ENCODE peak calls at places on chromosomes 5 and 9, in nine cellular contexts. A is kidney, N is lower lobe of right lung, Q is heart right ventricle, V is cardiac muscle cell, W is brain microvascular endothelial cell, G is heart left ventricle, H is prostate gland, P is transverse colon. X is an unnamed sample.

GRCh38 chr9:126880947-126881332 is 20.5 kb downstream of the ZBTB34 start:
- DNase-seq in Q (peak; percentile 16), A (no peak), G (no peak), W (no peak), V (no peak), H (no peak), P (no peak), N (no peak), X (no peak)

GRCh38 chr5:160438316-160439204 is 16.9 kb downstream of the PTTG1 start:
- DNase-seq in P (peak; percentile 63), H (peak; percentile 32), A (peak; percentile 67), Q (peak; percentile 58), G (no peak), W (peak; percentile 72), N (peak; percentile 50), V (peak; percentile 81), X (no peak)

GRCh38 chr5:95283022-95283615 is 1.8 kb downstream of the MCTP1 start:
- DNase-seq in A (no peak), N (no peak), W (no peak), P (no peak), V (no peak), Q (no peak), H (no peak), G (no peak), X (no peak)

GRCh38 chr5:55031492-55031891 is 7.4 kb downstream of the GZMK start:
- DNase-seq in Q (no peak), H (no peak), P (no peak), A (no peak), G (no peak), V (no peak), N (no peak), W (no peak), X (no peak)

GRCh38 chr9:80664327-80665210 is 1024.8 kb downstream of the TLE1 start:
- DNase-seq in N (no peak), P (no peak), A (no peak), H (no peak), Q (no peak), V (peak; percentile 2), W (no peak), G (no peak), X (no peak)

GRCh38 chr5:54663876-54664275 is 146.3 kb downstream of the SNX18 start:
- DNase-seq in W (peak; percentile 95), V (peak; percentile 92), Q (no peak), N (no peak), H (no peak), P (peak; percentile 22), G (no peak), A (no peak), X (no peak)

GRCh38 chr5:27592231-27592630 is 553.8 kb upstream of the CDH9 start:
- DNase-seq in N (no peak), V (peak; percentile 82), H (no peak), A (no peak), P (no peak), W (peak; percentile 71), Q (no peak), G (no peak), X (no peak)

GRCh38 chr9:131423171-131423581 is 29.3 kb downstream of the PRRC2B start:
- DNase-seq in V (peak; percentile 79), Q (peak; percentile 61), P (peak; percentile 59), W (peak; percentile 89), A (peak; percentile 93), G (no peak), N (peak; percentile 58), H (peak; percentile 62), X (no peak)

GRCh38 chr9:129165198-129165597 is 12.9 kb downstream of the IER5L start:
- DNase-seq in P (no peak), V (no peak), W (no peak), N (no peak), Q (no peak), A (no peak), G (no peak), H (no peak), X (no peak)

GRCh38 chr9:95947118-95947517 is 71.6 kb downstream of the ERCC6L2 start:
- DNase-seq in H (no peak), W (no peak), A (no peak), G (no peak), V (no peak), N (no peak), P (no peak), Q (no peak), X (no peak)

GRCh38 chr5:111635946-111636315 is 121.1 kb downstream of the NREP start:
- DNase-seq in N (no peak), A (no peak), Q (no peak), H (no peak), V (peak; percentile 67), G (no peak), W (no peak), P (no peak), X (no peak)

GRCh38 chr9:79382044-79382443 is 189.7 kb upstream of the TLE4 start:
- DNase-seq in V (no peak), N (no peak), H (no peak), P (no peak), A (no peak), Q (no peak), G (no peak), W (no peak), X (no peak)

GRCh38 chr9:109717342-109717741 is 62.7 kb upstream of the PALM2AKAP2 start:
- DNase-seq in A (no peak), P (no peak), W (no peak), V (no peak), H (no peak), G (no peak), N (no peak), Q (no peak), X (no peak)

GRCh38 chr5:40490464-40491083 is 189.1 kb upstream of the PTGER4 start:
- DNase-seq in Q (no peak), H (no peak), P (no peak), N (no peak), G (no peak), A (no peak), V (no peak), W (no peak), X (no peak)

GRCh38 chr9:136149853-136150252 is 31.2 kb upstream of the TMEM250 start:
- DNase-seq in G (peak; percentile 46), N (no peak), Q (no peak), A (peak; percentile 61), V (no peak), W (no peak), P (no peak), H (no peak), X (no peak)

GRCh38 chr9:79572891-79573696 is 1.3 kb downstream of the TLE4 start:
- DNase-seq in N (peak; percentile 78), V (peak; percentile 17), P (peak; percentile 53), W (no peak), Q (peak; percentile 47), H (peak; percentile 29), A (peak; percentile 88), G (peak; percentile 83), X (peak; percentile 84)

GRCh38 chr9:106964329-106964728 is 101.4 kb downstream of the ZNF462 start:
- DNase-seq in Q (no peak), P (no peak), G (no peak), N (no peak), V (no peak), H (no peak), W (no peak), A (no peak), X (no peak)

GRCh38 chr5:41924526-41924871 is 582 bp upstream of the FBXO4 start:
- DNase-seq in Q (peak; percentile 5), G (no peak), N (no peak), W (no peak), H (no peak), P (no peak), V (no peak), A (no peak), X (no peak)

DNA sequence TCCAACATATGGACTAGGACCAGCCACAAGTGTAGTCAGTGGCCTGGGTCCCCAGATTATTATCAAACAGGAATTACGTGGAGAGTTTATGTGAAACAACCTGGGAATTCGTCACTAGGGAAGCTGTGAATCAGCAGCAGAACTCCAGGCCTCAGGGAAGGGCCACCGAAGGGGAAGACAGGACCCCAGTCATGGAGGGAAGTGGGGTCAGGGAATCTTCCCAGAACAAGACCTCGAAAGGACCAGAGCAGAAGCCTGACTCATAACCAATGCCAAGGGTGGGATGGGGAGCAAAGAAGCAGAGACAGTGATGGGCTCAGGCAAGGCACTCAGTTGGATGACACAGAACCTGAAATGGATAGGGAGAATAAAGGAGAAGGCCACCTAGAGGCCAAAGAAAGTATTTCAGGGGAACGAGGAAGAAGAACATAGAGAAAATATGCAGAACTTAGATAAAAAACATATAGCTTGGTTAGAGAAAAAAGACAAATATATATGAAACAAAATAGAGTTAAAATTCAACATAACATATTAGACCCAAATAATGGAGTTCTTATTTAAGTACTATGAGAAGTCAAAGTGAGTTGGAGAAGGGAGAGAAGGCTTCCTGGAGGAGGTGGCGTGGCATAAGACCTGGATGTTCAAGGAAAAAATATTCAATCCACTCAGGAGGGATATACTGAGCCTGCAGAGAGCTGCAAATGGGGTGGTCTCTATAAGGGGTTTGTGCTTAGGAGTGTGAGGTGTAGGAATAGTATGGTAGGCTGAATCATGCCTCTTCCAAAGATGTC is 66.7 kb upstream of the CAST start:
- DNase-seq in G (no peak), H (no peak), V (peak; percentile 21), P (no peak), A (no peak), Q (no peak), W (no peak), N (no peak), X (no peak)
- TF ChIP-seq CTCF in G (no peak), H (peak; percentile 16), V (peak; percentile 36), P (peak; percentile 39), A (peak; percentile 33), Q (no peak), W (peak; percentile 57), N (peak; percentile 47), X (peak; percentile 44)

GRCh38 chr5:15520856-15521255 is 20.9 kb downstream of the FBXL7 start:
- DNase-seq in N (no peak), W (no peak), G (no peak), Q (no peak), P (no peak), V (no peak), H (no peak), A (no peak), X (no peak)
- H3K27ac ChIP-seq in N (no peak overlapping the region), W (no peak overlapping the region), G (no peak overlapping the region), Q (no peak overlapping the region), P (no peak overlapping the region), V (no peak overlapping the region), H (no peak overlapping the region), A (no peak overlapping the region), X (no peak overlapping the region)

DNA sequence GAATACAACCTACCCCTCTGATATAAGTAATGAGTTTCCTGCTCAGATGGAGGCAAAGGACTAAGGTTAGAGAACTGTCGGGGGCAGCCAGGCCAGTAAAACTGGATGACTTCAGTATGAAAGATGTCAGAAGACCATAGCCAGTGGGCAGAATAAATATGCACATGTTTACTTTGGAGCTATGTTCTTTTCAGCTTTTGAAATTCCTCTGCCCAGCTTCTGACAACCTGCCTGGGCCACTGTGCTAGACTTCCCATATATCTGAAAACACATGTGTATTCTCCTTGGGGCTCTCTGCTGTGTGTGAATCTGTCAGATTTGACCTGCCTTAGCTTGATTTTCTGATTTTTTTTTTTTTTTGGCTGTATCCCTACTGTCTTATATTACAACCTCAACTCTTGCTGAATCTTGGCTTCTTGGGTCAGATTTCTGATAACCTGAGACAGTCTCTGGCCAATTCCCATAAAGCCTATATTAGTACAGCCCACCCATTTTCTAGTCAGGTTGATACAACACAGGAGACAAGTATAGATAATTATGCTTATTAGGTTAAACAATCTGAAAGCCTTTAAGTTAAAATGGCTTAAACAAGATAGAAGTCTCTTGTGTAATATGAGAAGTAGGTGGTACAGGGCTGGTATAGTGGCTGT is 76.6 kb upstream of the PRLR start:
- DNase-seq in N (no peak), Q (no peak), H (no peak), V (no peak), G (no peak), W (no peak), A (no peak), P (no peak), X (no peak)
- TF ChIP-seq CTCF in N (no peak), Q (no peak), H (no peak), V (no peak), G (no peak), W (no peak), A (no peak), P (no peak), X (no peak)

GRCh38 chr5:157247267-157247666 is 18.7 kb upstream of the CYFIP2 start:
- DNase-seq in A (no peak), W (no peak), N (no peak), H (no peak), Q (no peak), P (no peak), G (no peak), V (no peak), X (no peak)
- H3K27ac ChIP-seq in A (no peak overlapping the region), W (no peak overlapping the region), N (no peak overlapping the region), H (no peak overlapping the region), Q (no peak overlapping the region), P (no peak overlapping the region), G (no peak overlapping the region), V (no peak overlapping the region), X (no peak overlapping the region)